ENCODE peak calls at places on chromosomes 1 and 21, in five cellular contexts. Y is midbrain; M is NCI-H774; L is stimulated activated CD4-positive, alpha-beta T cell treated with anti-CD3 and anti-CD28 coated beads, Interleukin-1b, Interleukin-23, amount 100 ng/mL, for 48 hours; A is activated T-helper 9 cell treated with anti-CD3 and anti-CD28 coated beads, Interleukin-2, amount 50 U/mL, for 16 hours. B is an unnamed sample.

GRCh38 chr1:229003233-229004031 is 267.5 kb upstream of the RAB4A start:
- DNase-seq in M (no peak), Y (peak), A (no peak), L (no peak), B (peak)

GRCh38 chr21:41933259-41934079 is 20.3 kb downstream of the C2CD2 start:
- DNase-seq in L (no peak), Y (no peak), M (no peak), A (no peak), B (peak)

GRCh38 chr21:42452401-42453018 is 43.5 kb downstream of the RSPH1 start:
- DNase-seq in Y (no peak), A (no peak), L (no peak), M (no peak), B (no peak)

GRCh38 chr1:6603851-6604558 is 1.3 kb upstream of the KLHL21 start:
- DNase-seq in M (no peak), L (peak), A (no peak), Y (peak), B (no peak)

GRCh38 chr1:38586993-38587646 is 272.5 kb downstream of the RRAGC start:
- DNase-seq in Y (peak), A (peak), M (peak), L (peak), B (peak)

GRCh38 chr1:17301767-17302166 is 6.2 kb upstream of the PADI4 start:
- DNase-seq in L (no peak), M (no peak), Y (no peak), A (no peak), B (no peak)

GRCh38 chr1:246728311-246728710 is 4.1 kb downstream of the SCCPDH start:
- DNase-seq in Y (no peak), A (no peak), M (no peak), L (no peak), B (no peak)

GRCh38 chr1:202578565-202578964 is 131.7 kb downstream of the SYT2 start:
- DNase-seq in L (no peak), A (no peak), Y (no peak), M (no peak), B (no peak)

GRCh38 chr1:169078163-169078883 is 28.2 kb upstream of the ATP1B1 start:
- DNase-seq in L (no peak), M (no peak), A (no peak), Y (no peak), B (no peak)

GRCh38 chr1:60972841-60973364 is 109.5 kb upstream of the NFIA start:
- DNase-seq in M (no peak), A (no peak), L (no peak), Y (no peak), B (no peak)

GRCh38 chr1:185680453-185680852 is 53.7 kb upstream of the HMCN1 start:
- DNase-seq in L (no peak), M (no peak), A (no peak), Y (no peak), B (no peak)